ENCODE peak calls at places on chromosomes 11 and 22, in nine cellular contexts. One of them, this sample, is unnamed.

GRCh38 chr11:2265396-2265795 is 5.0 kb downstream of the ASCL2 start:
- DNase-seq in activated CD4-positive, CD25-positive, alpha-beta regulatory T cell: no peak
- DNase-seq in T-helper 2 cell treated with Interferon-gamma antibody and Interleukin-4, amounts not matched to agents 5 μg/mL and 100 μg/mL, for 36 hours: peak
- DNase-seq in stimulated activated CD4-positive, alpha-beta T cell treated with anti-CD3 and anti-CD28 coated beads, TNF-alpha, amount 100 ng/mL, for 1 hour: no peak
- DNase-seq in posterior vena cava: peak
- DNase-seq in activated naive CD8-positive, alpha-beta T cell treated with anti-CD3 and anti-CD28 coated beads for 36 hours: peak
- DNase-seq in iPS-NIHi11: no peak
- DNase-seq in MV-4-11: peak
- DNase-seq in activated T-helper 1 cell treated with anti-CD3 and anti-CD28 coated beads, Interleukin-2, amount 50 U/mL, for 16 hours: no peak
- DNase-seq in this sample: no peak

GRCh38 chr11:45560153-45560934 is 105.1 kb downstream of the CHST1 start:
- DNase-seq in iPS-NIHi11: no peak
- DNase-seq in T-helper 2 cell treated with Interferon-gamma antibody and Interleukin-4, amounts not matched to agents 5 μg/mL and 100 μg/mL, for 36 hours: no peak
- DNase-seq in stimulated activated CD4-positive, alpha-beta T cell treated with anti-CD3 and anti-CD28 coated beads, TNF-alpha, amount 100 ng/mL, for 1 hour: no peak
- DNase-seq in activated naive CD8-positive, alpha-beta T cell treated with anti-CD3 and anti-CD28 coated beads for 36 hours: no peak
- DNase-seq in activated T-helper 1 cell treated with anti-CD3 and anti-CD28 coated beads, Interleukin-2, amount 50 U/mL, for 16 hours: no peak
- DNase-seq in MV-4-11: no peak
- DNase-seq in posterior vena cava: no peak
- DNase-seq in activated CD4-positive, CD25-positive, alpha-beta regulatory T cell: no peak
- DNase-seq in this sample: no peak

GRCh38 chr11:38460901-38461300 is 1862.9 kb upstream of the RAG2 start:
- DNase-seq in activated CD4-positive, CD25-positive, alpha-beta regulatory T cell: no peak
- DNase-seq in activated naive CD8-positive, alpha-beta T cell treated with anti-CD3 and anti-CD28 coated beads for 36 hours: no peak
- DNase-seq in posterior vena cava: no peak
- DNase-seq in MV-4-11: no peak
- DNase-seq in iPS-NIHi11: peak
- DNase-seq in stimulated activated CD4-positive, alpha-beta T cell treated with anti-CD3 and anti-CD28 coated beads, TNF-alpha, amount 100 ng/mL, for 1 hour: no peak
- DNase-seq in activated T-helper 1 cell treated with anti-CD3 and anti-CD28 coated beads, Interleukin-2, amount 50 U/mL, for 16 hours: no peak
- DNase-seq in T-helper 2 cell treated with Interferon-gamma antibody and Interleukin-4, amounts not matched to agents 5 μg/mL and 100 μg/mL, for 36 hours: no peak
- DNase-seq in this sample: peak

GRCh38 chr11:125483592-125483991 is 12.5 kb downstream of the FEZ1 start:
- DNase-seq in activated T-helper 1 cell treated with anti-CD3 and anti-CD28 coated beads, Interleukin-2, amount 50 U/mL, for 16 hours: no peak
- DNase-seq in activated naive CD8-positive, alpha-beta T cell treated with anti-CD3 and anti-CD28 coated beads for 36 hours: no peak
- DNase-seq in activated CD4-positive, CD25-positive, alpha-beta regulatory T cell: no peak
- DNase-seq in posterior vena cava: no peak
- DNase-seq in MV-4-11: no peak
- DNase-seq in T-helper 2 cell treated with Interferon-gamma antibody and Interleukin-4, amounts not matched to agents 5 μg/mL and 100 μg/mL, for 36 hours: no peak
- DNase-seq in stimulated activated CD4-positive, alpha-beta T cell treated with anti-CD3 and anti-CD28 coated beads, TNF-alpha, amount 100 ng/mL, for 1 hour: no peak
- DNase-seq in iPS-NIHi11: no peak
- DNase-seq in this sample: no peak

GRCh38 chr11:46363031-46363407 is 15.8 kb downstream of the DGKZ start:
- DNase-seq in activated CD4-positive, CD25-positive, alpha-beta regulatory T cell: no peak
- DNase-seq in activated T-helper 1 cell treated with anti-CD3 and anti-CD28 coated beads, Interleukin-2, amount 50 U/mL, for 16 hours: no peak
- DNase-seq in activated naive CD8-positive, alpha-beta T cell treated with anti-CD3 and anti-CD28 coated beads for 36 hours: no peak
- DNase-seq in T-helper 2 cell treated with Interferon-gamma antibody and Interleukin-4, amounts not matched to agents 5 μg/mL and 100 μg/mL, for 36 hours: no peak
- DNase-seq in posterior vena cava: peak
- DNase-seq in iPS-NIHi11: peak
- DNase-seq in MV-4-11: peak
- DNase-seq in stimulated activated CD4-positive, alpha-beta T cell treated with anti-CD3 and anti-CD28 coated beads, TNF-alpha, amount 100 ng/mL, for 1 hour: no peak
- DNase-seq in this sample: no peak

GRCh38 chr11:3106736-3107524 is 49.7 kb upstream of the CARS1 start:
- DNase-seq in stimulated activated CD4-positive, alpha-beta T cell treated with anti-CD3 and anti-CD28 coated beads, TNF-alpha, amount 100 ng/mL, for 1 hour: no peak
- DNase-seq in activated T-helper 1 cell treated with anti-CD3 and anti-CD28 coated beads, Interleukin-2, amount 50 U/mL, for 16 hours: no peak
- DNase-seq in iPS-NIHi11: peak
- DNase-seq in T-helper 2 cell treated with Interferon-gamma antibody and Interleukin-4, amounts not matched to agents 5 μg/mL and 100 μg/mL, for 36 hours: no peak
- DNase-seq in activated naive CD8-positive, alpha-beta T cell treated with anti-CD3 and anti-CD28 coated beads for 36 hours: no peak
- DNase-seq in MV-4-11: no peak
- DNase-seq in posterior vena cava: peak
- DNase-seq in activated CD4-positive, CD25-positive, alpha-beta regulatory T cell: no peak
- DNase-seq in this sample: no peak

GRCh38 chr11:92332986-92333385 is 108.4 kb downstream of the FAT3 start:
- DNase-seq in T-helper 2 cell treated with Interferon-gamma antibody and Interleukin-4, amounts not matched to agents 5 μg/mL and 100 μg/mL, for 36 hours: no peak
- DNase-seq in activated CD4-positive, CD25-positive, alpha-beta regulatory T cell: no peak
- DNase-seq in activated naive CD8-positive, alpha-beta T cell treated with anti-CD3 and anti-CD28 coated beads for 36 hours: no peak
- DNase-seq in posterior vena cava: no peak
- DNase-seq in MV-4-11: no peak
- DNase-seq in stimulated activated CD4-positive, alpha-beta T cell treated with anti-CD3 and anti-CD28 coated beads, TNF-alpha, amount 100 ng/mL, for 1 hour: no peak
- DNase-seq in activated T-helper 1 cell treated with anti-CD3 and anti-CD28 coated beads, Interleukin-2, amount 50 U/mL, for 16 hours: no peak
- DNase-seq in iPS-NIHi11: no peak
- DNase-seq in this sample: no peak

GRCh38 chr22:36315325-36315724 is 62.4 kb downstream of the APOL1 start:
- DNase-seq in activated naive CD8-positive, alpha-beta T cell treated with anti-CD3 and anti-CD28 coated beads for 36 hours: no peak
- DNase-seq in activated T-helper 1 cell treated with anti-CD3 and anti-CD28 coated beads, Interleukin-2, amount 50 U/mL, for 16 hours: no peak
- DNase-seq in iPS-NIHi11: no peak
- DNase-seq in stimulated activated CD4-positive, alpha-beta T cell treated with anti-CD3 and anti-CD28 coated beads, TNF-alpha, amount 100 ng/mL, for 1 hour: no peak
- DNase-seq in MV-4-11: no peak
- DNase-seq in activated CD4-positive, CD25-positive, alpha-beta regulatory T cell: no peak
- DNase-seq in T-helper 2 cell treated with Interferon-gamma antibody and Interleukin-4, amounts not matched to agents 5 μg/mL and 100 μg/mL, for 36 hours: no peak
- DNase-seq in posterior vena cava: no peak
- DNase-seq in this sample: no peak

GRCh38 chr11:7511405-7511804 is 2.4 kb upstream of the PPFIBP2 start:
- DNase-seq in posterior vena cava: no peak
- DNase-seq in activated CD4-positive, CD25-positive, alpha-beta regulatory T cell: no peak
- DNase-seq in MV-4-11: no peak
- DNase-seq in stimulated activated CD4-positive, alpha-beta T cell treated with anti-CD3 and anti-CD28 coated beads, TNF-alpha, amount 100 ng/mL, for 1 hour: no peak
- DNase-seq in activated naive CD8-positive, alpha-beta T cell treated with anti-CD3 and anti-CD28 coated beads for 36 hours: no peak
- DNase-seq in activated T-helper 1 cell treated with anti-CD3 and anti-CD28 coated beads, Interleukin-2, amount 50 U/mL, for 16 hours: no peak
- DNase-seq in T-helper 2 cell treated with Interferon-gamma antibody and Interleukin-4, amounts not matched to agents 5 μg/mL and 100 μg/mL, for 36 hours: no peak
- DNase-seq in iPS-NIHi11: no peak
- DNase-seq in this sample: no peak

GRCh38 chr11:15649371-15650104 is 534.8 kb downstream of the INSC start:
- DNase-seq in iPS-NIHi11: no peak
- DNase-seq in posterior vena cava: no peak
- DNase-seq in activated CD4-positive, CD25-positive, alpha-beta regulatory T cell: no peak
- DNase-seq in activated T-helper 1 cell treated with anti-CD3 and anti-CD28 coated beads, Interleukin-2, amount 50 U/mL, for 16 hours: no peak
- DNase-seq in T-helper 2 cell treated with Interferon-gamma antibody and Interleukin-4, amounts not matched to agents 5 μg/mL and 100 μg/mL, for 36 hours: no peak
- DNase-seq in stimulated activated CD4-positive, alpha-beta T cell treated with anti-CD3 and anti-CD28 coated beads, TNF-alpha, amount 100 ng/mL, for 1 hour: no peak
- DNase-seq in activated naive CD8-positive, alpha-beta T cell treated with anti-CD3 and anti-CD28 coated beads for 36 hours: no peak
- DNase-seq in MV-4-11: no peak
- DNase-seq in this sample: no peak

GRCh38 chr11:27282141-27282590 is 80.8 kb downstream of the CCDC34 start:
- DNase-seq in iPS-NIHi11: no peak
- DNase-seq in activated T-helper 1 cell treated with anti-CD3 and anti-CD28 coated beads, Interleukin-2, amount 50 U/mL, for 16 hours: no peak
- DNase-seq in activated naive CD8-positive, alpha-beta T cell treated with anti-CD3 and anti-CD28 coated beads for 36 hours: no peak
- DNase-seq in stimulated activated CD4-positive, alpha-beta T cell treated with anti-CD3 and anti-CD28 coated beads, TNF-alpha, amount 100 ng/mL, for 1 hour: no peak
- DNase-seq in activated CD4-positive, CD25-positive, alpha-beta regulatory T cell: no peak
- DNase-seq in posterior vena cava: no peak
- DNase-seq in MV-4-11: no peak
- DNase-seq in T-helper 2 cell treated with Interferon-gamma antibody and Interleukin-4, amounts not matched to agents 5 μg/mL and 100 μg/mL, for 36 hours: no peak
- DNase-seq in this sample: no peak

GRCh38 chr11:22521226-22521625 is 104.4 kb downstream of the FANCF start:
- DNase-seq in stimulated activated CD4-positive, alpha-beta T cell treated with anti-CD3 and anti-CD28 coated beads, TNF-alpha, amount 100 ng/mL, for 1 hour: no peak
- DNase-seq in MV-4-11: no peak
- DNase-seq in activated T-helper 1 cell treated with anti-CD3 and anti-CD28 coated beads, Interleukin-2, amount 50 U/mL, for 16 hours: no peak
- DNase-seq in T-helper 2 cell treated with Interferon-gamma antibody and Interleukin-4, amounts not matched to agents 5 μg/mL and 100 μg/mL, for 36 hours: no peak
- DNase-seq in activated naive CD8-positive, alpha-beta T cell treated with anti-CD3 and anti-CD28 coated beads for 36 hours: no peak
- DNase-seq in iPS-NIHi11: no peak
- DNase-seq in activated CD4-positive, CD25-positive, alpha-beta regulatory T cell: no peak
- DNase-seq in posterior vena cava: no peak
- DNase-seq in this sample: no peak

GRCh38 chr11:83827520-83827919 is 541.4 kb upstream of the CCDC90B start:
- DNase-seq in activated T-helper 1 cell treated with anti-CD3 and anti-CD28 coated beads, Interleukin-2, amount 50 U/mL, for 16 hours: no peak
- DNase-seq in iPS-NIHi11: no peak
- DNase-seq in MV-4-11: no peak
- DNase-seq in T-helper 2 cell treated with Interferon-gamma antibody and Interleukin-4, amounts not matched to agents 5 μg/mL and 100 μg/mL, for 36 hours: no peak
- DNase-seq in activated CD4-positive, CD25-positive, alpha-beta regulatory T cell: no peak
- DNase-seq in activated naive CD8-positive, alpha-beta T cell treated with anti-CD3 and anti-CD28 coated beads for 36 hours: no peak
- DNase-seq in stimulated activated CD4-positive, alpha-beta T cell treated with anti-CD3 and anti-CD28 coated beads, TNF-alpha, amount 100 ng/mL, for 1 hour: no peak
- DNase-seq in posterior vena cava: no peak
- DNase-seq in this sample: no peak

GRCh38 chr22:41308544-41308947 is 7.2 kb downstream of the ZC3H7B start:
- DNase-seq in activated naive CD8-positive, alpha-beta T cell treated with anti-CD3 and anti-CD28 coated beads for 36 hours: no peak
- DNase-seq in iPS-NIHi11: no peak
- DNase-seq in posterior vena cava: no peak
- DNase-seq in activated T-helper 1 cell treated with anti-CD3 and anti-CD28 coated beads, Interleukin-2, amount 50 U/mL, for 16 hours: no peak
- DNase-seq in activated CD4-positive, CD25-positive, alpha-beta regulatory T cell: no peak
- DNase-seq in stimulated activated CD4-positive, alpha-beta T cell treated with anti-CD3 and anti-CD28 coated beads, TNF-alpha, amount 100 ng/mL, for 1 hour: no peak
- DNase-seq in T-helper 2 cell treated with Interferon-gamma antibody and Interleukin-4, amounts not matched to agents 5 μg/mL and 100 μg/mL, for 36 hours: no peak
- DNase-seq in MV-4-11: peak
- DNase-seq in this sample: no peak